ENCODE peak calls at places on chromosomes 2 and 18, in nine cellular contexts. Y, S, I, Z, M, O, E, X and K are unnamed samples.

GRCh38 chr2:20457027-20457426 is 10.2 kb downstream of the RHOB start:
- DNase-seq in Y (no peak), S (no peak), I (peak; percentile 11), Z (no peak), M (peak; percentile 12), O (no peak), E (peak; percentile 65), X (no peak), K (no peak)

GRCh38 chr2:167187910-167188595 is 299.8 kb downstream of the XIRP2 start:
- DNase-seq in Y (no peak), S (no peak), I (no peak), Z (no peak), M (no peak), O (no peak), E (no peak), X (no peak), K (no peak)

GRCh38 chr2:176105078-176105726 is 1.9 kb upstream of the HOXD11 start:
- DNase-seq in Y (no peak), S (no peak), I (no peak), Z (no peak), M (no peak), O (peak; percentile 74), E (no peak), X (no peak), K (no peak)

GRCh38 chr2:191013617-191013875 is 425 bp downstream of the STAT1 start:
- DNase-seq in Y (no peak), S (no peak), I (no peak), Z (peak; percentile 28), M (no peak), O (no peak), E (no peak), X (no peak), K (no peak)

GRCh38 chr2:42040643-42041277 is 7.1 kb upstream of the PKDCC start:
- DNase-seq in Y (no peak), S (no peak), I (no peak), Z (no peak), M (peak; percentile 56), O (no peak), E (no peak), X (peak; percentile 71), K (peak; percentile 69)

GRCh38 chr2:144424559-144425240 is 95.2 kb downstream of the ZEB2 start:
- DNase-seq in Y (no peak), S (no peak), I (no peak), Z (no peak), M (no peak), O (no peak), E (no peak), X (no peak), K (no peak)

GRCh38 chr2:70527447-70528080 is 26.1 kb downstream of the TGFA start:
- DNase-seq in Y (no peak), S (no peak), I (no peak), Z (no peak), M (no peak), O (no peak), E (no peak), X (no peak), K (no peak)

GRCh38 chr2:70583091-70583490 is 29.5 kb upstream of the TGFA start:
- DNase-seq in Y (no peak), S (no peak), I (no peak), Z (no peak), M (no peak), O (no peak), E (no peak), X (no peak), K (no peak)

GRCh38 chr2:4012197-4012596 is 308.8 kb downstream of the DCDC2C start:
- DNase-seq in Y (no peak), S (no peak), I (no peak), Z (no peak), M (no peak), O (no peak), E (no peak), X (no peak), K (no peak)

GRCh38 chr2:222568866-222569265 is 87.0 kb downstream of the FARSB start:
- DNase-seq in Y (no peak), S (peak; percentile 74), I (no peak), Z (peak; percentile 26), M (peak; percentile 63), O (peak; percentile 85), E (peak; percentile 85), X (peak; percentile 31), K (peak; percentile 58)

DNA sequence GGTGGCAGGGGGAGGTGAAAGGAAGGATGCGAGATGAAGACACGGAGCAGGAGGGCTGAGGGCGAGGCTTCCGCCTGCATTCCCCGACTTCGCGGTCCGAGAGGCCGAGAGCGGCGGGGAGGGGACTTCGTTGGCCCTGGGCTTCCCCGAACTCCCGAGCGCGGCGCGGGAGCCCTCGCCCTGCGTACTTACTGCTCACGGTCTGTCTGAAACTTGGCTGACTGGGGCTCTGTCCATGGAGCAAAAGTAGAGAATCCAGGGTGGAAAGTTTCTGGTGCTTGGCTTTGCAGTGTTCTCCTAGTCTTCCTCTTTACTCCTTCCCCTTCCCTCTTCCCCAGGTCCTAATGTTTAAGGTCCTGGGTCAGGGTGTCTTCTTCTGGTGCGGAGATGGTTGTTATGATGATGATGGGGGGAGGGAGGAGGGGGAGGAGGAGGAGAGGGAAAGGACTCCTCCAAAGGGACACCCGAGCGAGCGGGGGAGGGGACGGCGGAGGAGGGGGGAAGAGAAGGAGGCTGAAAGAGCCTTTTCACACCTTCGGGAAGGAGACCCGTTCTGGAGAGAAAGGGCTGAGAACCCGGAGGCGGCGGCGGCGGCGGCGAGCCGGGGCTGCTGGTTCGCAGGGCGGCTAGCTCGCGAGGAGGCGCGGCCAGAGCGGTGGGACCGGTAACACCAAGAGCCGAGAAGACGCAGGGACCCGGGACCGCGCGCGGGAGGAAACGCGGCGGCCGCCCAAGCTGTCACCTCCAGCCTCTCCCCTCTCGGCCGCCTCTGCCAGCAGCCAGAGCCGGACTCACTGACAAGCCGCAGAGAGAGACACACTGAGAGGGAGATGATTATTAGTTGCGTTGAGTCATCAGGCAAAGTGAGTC is at the start of gene SATB2:
- DNase-seq in Y (peak; percentile 62), S (no peak), I (no peak), Z (peak; percentile 36), M (peak; percentile 54), O (peak; percentile 67), E (peak; percentile 78), X (no peak), K (no peak)
- TF ChIP-seq POLR2A in Y (no peak), S (no peak), I (no peak), Z (no peak), M (no peak), O (no peak), E (peak; percentile 79), X (no peak), K (no peak)

DNA sequence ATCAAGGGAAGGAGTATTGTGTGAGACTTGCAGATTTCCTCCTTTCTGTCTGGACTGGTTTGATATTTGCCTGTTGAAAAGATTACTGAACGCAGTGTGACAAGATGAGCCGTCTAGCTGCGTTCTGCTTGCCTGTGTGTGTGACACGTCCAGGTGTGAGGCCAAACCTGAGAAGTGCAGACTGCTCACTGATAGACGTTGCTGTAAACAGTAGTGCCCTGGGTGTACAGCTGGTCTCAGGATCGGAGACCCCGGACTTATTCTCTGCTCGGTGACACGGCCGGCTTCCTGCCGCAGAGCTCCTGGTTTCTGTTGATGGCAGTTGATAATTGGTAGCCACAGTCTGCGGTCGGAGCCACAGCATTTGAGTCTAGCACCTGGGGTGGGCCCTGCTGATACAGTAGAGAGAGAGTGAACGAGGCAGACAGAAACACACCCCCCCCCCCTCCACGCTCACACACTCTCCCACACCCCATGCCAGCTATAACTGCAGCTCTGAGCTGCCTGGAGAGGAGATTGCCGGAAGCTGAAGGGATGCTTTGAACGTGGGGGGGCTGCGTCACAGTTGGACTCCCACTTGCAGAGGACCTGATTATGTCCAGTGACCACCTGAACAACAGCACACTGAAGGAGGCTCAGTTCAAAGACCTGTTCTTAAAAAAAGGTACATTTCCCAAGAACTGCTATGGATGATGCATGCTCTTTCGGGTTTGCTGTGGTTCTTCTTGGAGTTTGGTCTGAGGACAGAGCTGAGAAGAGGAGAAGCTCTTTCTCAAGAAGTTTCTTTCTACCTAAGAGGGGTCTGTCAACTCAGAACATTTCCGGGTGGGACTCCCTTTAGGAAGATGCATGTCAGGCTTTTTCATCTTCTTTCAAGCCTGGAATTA is 114.0 kb downstream of the FAM210A start:
- DNase-seq in Y (peak; percentile 69), S (no peak), I (peak; percentile 44), Z (no peak), M (no peak), O (peak; percentile 57), E (no peak), X (no peak), K (peak; percentile 23)
- H3K4me3 ChIP-seq in Y (peak overlapping the region; percentile 20), S (no peak overlapping the region), I (peak overlapping the region; percentile 29), Z (no peak overlapping the region), M (no peak overlapping the region), O (peak overlapping the region; percentile 40), E (no peak overlapping the region), X (peak overlapping the region; percentile 36), K (peak overlapping the region; percentile 33)

GRCh38 chr2:74527741-74528140 is 1.7 kb upstream of the DQX1 start:
- DNase-seq in Y (no peak), S (no peak), I (no peak), Z (no peak), M (no peak), O (no peak), E (no peak), X (no peak), K (no peak)
- TF ChIP-seq POLR2A in Y (no peak), S (no peak), I (no peak), Z (no peak), M (no peak), O (no peak), E (no peak), X (no peak), K (no peak)

DNA sequence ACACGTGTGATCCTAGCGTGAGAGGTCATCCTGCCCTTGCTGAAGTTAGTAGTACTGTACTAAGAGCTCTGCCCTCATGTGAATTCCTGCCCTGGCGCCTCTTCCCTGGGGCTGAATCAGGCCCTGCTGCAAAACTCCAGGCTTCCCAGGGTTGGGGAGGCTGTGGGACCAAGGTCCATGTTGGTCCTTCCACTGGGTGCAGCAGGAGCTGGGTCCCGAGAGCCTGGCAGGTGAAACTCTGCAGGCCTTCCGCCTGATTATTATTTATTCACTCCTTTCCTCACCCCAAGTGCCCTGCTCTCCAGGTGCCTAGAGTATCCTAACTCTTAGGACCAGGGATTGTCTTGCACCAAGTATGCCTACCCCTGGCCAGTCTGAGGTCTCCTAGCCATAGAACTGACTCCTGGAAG is 5.3 kb upstream of the CNNM3 start:
- DNase-seq in Y (no peak), S (no peak), I (no peak), Z (no peak), M (no peak), O (no peak), E (no peak), X (no peak), K (no peak)
- H3K4me3 ChIP-seq in Y (no peak overlapping the region), S (no peak overlapping the region), I (no peak overlapping the region), Z (no peak overlapping the region), M (no peak overlapping the region), O (no peak overlapping the region), E (no peak overlapping the region), X (no peak overlapping the region), K (no peak overlapping the region)

DNA sequence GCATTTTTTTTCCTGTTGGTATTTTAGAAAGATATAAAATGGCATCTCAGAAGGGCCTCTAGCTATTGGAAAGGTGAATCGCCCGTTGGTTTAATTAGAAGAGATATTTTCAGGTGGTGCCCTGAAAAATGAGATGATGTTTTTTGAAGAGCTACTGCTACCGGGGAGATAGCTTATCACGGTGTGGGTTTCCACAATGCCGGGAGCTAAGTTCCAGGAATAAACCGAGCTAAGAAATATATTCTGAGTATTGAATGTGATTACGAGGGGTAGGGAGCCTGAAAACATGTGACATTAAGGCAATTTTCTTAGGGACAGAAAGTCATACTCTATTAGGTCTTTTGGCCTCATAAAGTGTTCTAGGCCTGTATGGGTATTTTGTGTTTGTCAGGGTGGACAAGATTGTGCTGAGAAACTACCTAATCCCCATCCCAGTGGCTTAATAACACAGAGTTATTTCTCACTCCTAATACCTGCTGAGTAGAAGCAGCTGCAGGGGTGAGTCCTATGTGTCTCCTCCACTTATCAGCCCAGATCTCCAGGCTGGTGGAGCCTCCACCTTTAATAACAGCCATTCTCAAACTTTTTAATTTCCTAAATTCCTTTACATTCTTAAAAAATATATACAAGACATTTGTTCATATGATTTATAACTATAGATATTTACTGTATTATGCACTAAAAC is 150.2 kb downstream of the LRRTM1 start:
- DNase-seq in Y (no peak), S (no peak), I (no peak), Z (no peak), M (no peak), O (no peak), E (no peak), X (no peak), K (no peak)
- TF ChIP-seq POLR2A in Y (no peak), S (no peak), I (no peak), Z (no peak), M (no peak), O (no peak), E (no peak), X (no peak), K (no peak)